ENCODE peak calls at places on chromosomes 4 and X, in seven cellular contexts. Q is sigmoid colon, G is SK-N-SH, U is GM12878, L is upper lobe of left lung, V is esophagus muscularis mucosa, X is suprapubic skin. K is an unnamed sample.
A peak's percentile ranks its signal among the peaks of the same experiment; 100 is the strongest.

GRCh38 chr4:87697272-87697671 is 47.2 kb downstream of the DMP1 start:
- DNase-seq in G (no peak), Q (no peak), X (no peak), L (no peak), U (no peak), V (no peak), K (no peak)

GRCh38 chr4:140736669-140737343 is 19.4 kb downstream of the TBC1D9 start:
- DNase-seq in L (no peak), X (no peak), V (no peak), U (no peak), Q (no peak), G (peak; percentile 8), K (no peak)

GRCh38 chr4:73419106-73420038 is 15.3 kb downstream of the ALB start:
- DNase-seq in V (no peak), G (no peak), X (no peak), U (no peak), L (no peak), Q (no peak), K (no peak)

GRCh38 chr4:13527983-13528822 is 16.1 kb downstream of the NKX3-2 start:
- DNase-seq in V (no peak), L (no peak), Q (peak; percentile 68), G (peak; percentile 42), X (no peak), U (peak; percentile 56), K (no peak)

GRCh38 chr4:15396157-15396800 is 31.6 kb upstream of the C1QTNF7 start:
- DNase-seq in L (no peak), Q (no peak), U (no peak), G (peak; percentile 33), V (no peak), X (no peak), K (peak; percentile 32)

GRCh38 chr4:81875962-81876650 is 404.4 kb upstream of the RASGEF1B start:
- DNase-seq in X (no peak), G (no peak), Q (no peak), U (no peak), V (no peak), L (no peak), K (no peak)

GRCh38 chrX:153766871-153767673 is 3.0 kb downstream of the PLXNB3 start:
- DNase-seq in V (no peak), X (peak; percentile 59), G (peak; percentile 38), U (no peak), L (no peak), Q (peak; percentile 66), K (no peak)

GRCh38 chr4:55125087-55125721 is at the start of gene KDR:
- DNase-seq in V (no peak), G (peak; percentile 82), Q (no peak), U (no peak), X (peak; percentile 57), L (peak; percentile 29), K (peak; percentile 46)

GRCh38 chr4:15542795-15543194 is 73.1 kb downstream of the CC2D2A start:
- DNase-seq in X (no peak), V (no peak), U (no peak), G (no peak), L (no peak), Q (no peak), K (no peak)

GRCh38 chrX:136211766-136212556 is 39.2 kb downstream of the MAP7D3 start:
- DNase-seq in L (no peak), V (no peak), U (no peak), Q (peak; percentile 72), X (peak; percentile 63), G (no peak), K (no peak)

GRCh38 chr4:151719045-151719743 is 41.6 kb downstream of the GATB start:
- DNase-seq in V (no peak), X (no peak), U (no peak), Q (no peak), L (no peak), G (no peak), K (no peak)

GRCh38 chr4:151687021-151687640 is 73.7 kb downstream of the GATB start:
- DNase-seq in L (no peak), U (no peak), V (no peak), X (no peak), G (peak; percentile 30), Q (no peak), K (peak; percentile 55)

GRCh38 chr4:105859233-105859632 is 36.0 kb upstream of the NPNT start:
- DNase-seq in V (no peak), X (no peak), U (peak; percentile 9), L (no peak), G (no peak), Q (no peak), K (no peak)

GRCh38 chrX:37958493-37959211 is 47.7 kb upstream of the SYTL5 start:
- DNase-seq in X (no peak), U (no peak), V (no peak), Q (no peak), L (no peak), G (no peak), K (no peak)

GRCh38 chrX:132463411-132463810 is 25.4 kb downstream of the MBNL3 start:
- DNase-seq in L (no peak), V (no peak), U (no peak), Q (no peak), X (no peak), G (peak; percentile 6), K (no peak)

DNA sequence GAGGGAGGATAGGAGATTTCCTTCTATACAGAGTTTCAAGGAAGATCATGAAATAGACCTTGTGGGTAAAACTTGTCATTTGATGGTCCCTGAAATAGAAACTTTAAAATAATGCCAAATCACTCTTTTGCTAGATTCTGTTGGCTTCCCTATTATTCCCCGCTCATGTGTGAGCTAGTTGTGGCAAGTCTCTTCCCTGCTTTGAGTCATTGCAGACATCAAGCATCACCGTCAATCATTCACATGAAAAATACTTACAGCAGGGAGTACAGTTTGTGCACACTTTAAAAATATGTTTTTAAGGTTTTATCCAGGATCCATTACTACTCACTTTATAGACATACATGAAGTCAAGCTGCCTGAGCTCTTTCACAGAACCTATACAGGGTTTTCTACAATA is 35.2 kb upstream of the INPP4B start:
- DNase-seq in U (no peak), V (no peak), G (no peak), L (no peak), X (no peak), Q (no peak), K (no peak)
- H3K27ac ChIP-seq in U (no peak overlapping the region), V (no peak overlapping the region), G (no peak overlapping the region), L (no peak overlapping the region), X (no peak overlapping the region), Q (no peak overlapping the region), K (no peak overlapping the region)

GRCh38 chr4:52712172-52712990 is 38.8 kb downstream of the ERVMER34-1 start:
- DNase-seq in X (peak; percentile 99), V (peak; percentile 99), Q (peak; percentile 99), L (peak; percentile 98), U (peak; percentile 85), G (peak; percentile 98), K (peak; percentile 99)
- TF ChIP-seq POLR2AphosphoS5 in X (peak; percentile 90), V (peak; percentile 96), Q (peak; percentile 98), L (peak; percentile 77), U (peak; percentile 98), G (peak; percentile 98), K (peak; percentile 99)

DNA sequence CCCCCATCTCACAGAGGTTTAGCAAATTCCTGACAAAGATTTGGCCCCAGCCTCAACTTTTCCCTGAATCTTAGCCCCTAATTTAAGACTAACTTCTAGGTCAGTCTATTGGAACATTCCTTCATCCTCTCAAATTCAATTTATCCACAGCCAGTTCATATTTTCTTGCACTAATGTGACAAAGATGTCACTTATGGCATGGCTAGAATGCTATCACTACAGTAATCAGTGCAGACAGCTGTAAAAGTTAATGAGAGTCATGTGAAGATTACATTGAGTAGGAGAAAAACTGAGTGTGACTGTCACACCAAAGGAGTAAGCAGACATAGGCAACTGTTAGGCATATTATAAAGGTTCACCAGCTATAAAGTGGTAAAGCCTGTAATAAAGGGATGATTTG is 42.6 kb downstream of the GABRG1 start:
- DNase-seq in Q (no peak), X (no peak), U (no peak), L (no peak), G (no peak), V (no peak), K (no peak)
- TF ChIP-seq EP300 in Q (no peak), X (no peak), U (no peak), L (no peak), G (no peak), V (no peak), K (no peak)

GRCh38 chr4:153518637-153519384 is 52.7 kb downstream of the TMEM131L start:
- DNase-seq in U (no peak), G (no peak), V (no peak), X (no peak), Q (no peak), L (no peak), K (peak; percentile 38)
- H3K27ac ChIP-seq in U (peak overlapping the region; percentile 96), G (no peak overlapping the region), V (peak overlapping the region; percentile 44), X (no peak overlapping the region), Q (no peak overlapping the region), L (peak overlapping the region; percentile 70), K (peak overlapping the region; percentile 63)

GRCh38 chr4:38124961-38125360 is 164.8 kb downstream of the PTTG2 start:
- DNase-seq in Q (no peak), X (no peak), V (no peak), U (no peak), L (no peak), G (no peak), K (no peak)
- TF ChIP-seq POLR2AphosphoS5 in Q (no peak), X (no peak), V (no peak), U (no peak), L (no peak), G (no peak), K (no peak)

DNA sequence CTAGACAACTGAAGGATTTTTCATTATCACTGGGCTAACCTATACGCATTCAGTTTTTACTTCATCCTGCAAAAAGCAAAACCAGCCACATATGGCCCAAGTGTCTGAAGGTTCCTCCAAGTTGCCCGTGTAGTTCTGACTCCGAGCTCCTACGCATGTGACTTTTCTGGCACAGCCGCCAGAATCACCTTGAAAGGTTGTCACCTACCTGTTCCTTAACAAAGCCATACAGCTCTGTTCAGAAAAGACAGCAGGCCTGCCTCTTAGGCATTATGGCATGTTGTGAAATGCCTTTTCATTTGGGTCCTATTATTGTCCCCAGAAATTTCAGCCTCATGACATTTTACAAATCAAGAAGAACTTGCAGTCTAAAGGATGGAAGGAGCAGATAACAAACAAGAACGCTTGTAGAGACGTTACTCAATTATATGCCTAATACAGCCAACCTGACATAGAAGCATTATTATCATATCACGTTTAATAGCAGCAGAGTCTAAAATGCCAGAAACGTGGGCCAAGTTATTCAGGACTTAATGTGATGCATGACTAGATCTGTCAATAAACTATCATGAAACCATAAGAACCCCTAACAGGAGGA is 118.5 kb downstream of the RBM47 start:
- DNase-seq in G (no peak), L (peak; percentile 62), V (no peak), X (no peak), Q (no peak), U (no peak), K (peak; percentile 85)
- TF ChIP-seq EP300 in G (no peak), L (no peak), V (no peak), X (no peak), Q (no peak), U (no peak), K (no peak)

DNA sequence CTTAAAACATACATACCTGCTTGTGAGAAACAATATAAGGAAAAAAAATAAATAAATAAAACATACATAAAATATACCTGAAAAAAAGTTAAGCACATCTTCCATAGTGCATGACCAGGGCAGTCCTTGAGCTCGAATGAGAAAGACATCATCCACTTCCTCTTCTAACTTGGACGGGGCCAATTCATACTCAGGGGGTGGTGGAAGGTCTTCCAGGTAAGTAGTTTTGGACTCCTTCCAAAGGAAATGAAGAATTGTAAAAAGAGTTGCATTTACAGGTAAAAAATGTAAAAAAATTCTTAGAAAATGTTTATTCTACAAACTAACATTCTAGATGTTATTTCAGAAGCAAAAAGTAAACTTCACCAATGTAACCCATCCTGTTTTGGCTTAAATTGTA is 3.6 kb downstream of the GRSF1 start:
- DNase-seq in X (no peak), Q (no peak), U (no peak), G (no peak), V (no peak), L (no peak), K (no peak)
- H3K27ac ChIP-seq in X (no peak overlapping the region), Q (no peak overlapping the region), U (no peak overlapping the region), G (no peak overlapping the region), V (no peak overlapping the region), L (no peak overlapping the region), K (no peak overlapping the region)

K was measured in stomach.